ENCODE peak calls at places on chromosomes 3 and 15, in seven cellular contexts. F is GM20000, Z is NCI-H2029, O is NCI-H82, R is mucosa of descending colon, A is CD14-positive monocyte, P is NCI-H1417. S is an unnamed sample.
A peak's percentile ranks its signal among the peaks of the same experiment; 100 is the strongest.

GRCh38 chr3:150129181-150129580 is 158.5 kb upstream of the PFN2 start:
- DNase-seq in F (no peak), Z (no peak), O (no peak), R (no peak), A (no peak), P (no peak), S (no peak)

GRCh38 chr3:160977776-160978175 is 127.4 kb downstream of the B3GALNT1 start:
- DNase-seq in F (no peak), Z (no peak), O (no peak), R (no peak), A (no peak), P (no peak), S (no peak)

GRCh38 chr3:168123211-168124173 is 27.8 kb upstream of the GOLIM4 start:
- DNase-seq in F (no peak), Z (no peak), O (no peak), R (no peak), A (no peak), P (no peak), S (no peak)

GRCh38 chr15:31197497-31198414 is 96.2 kb upstream of the TRPM1 start:
- DNase-seq in F (peak; percentile 68), Z (no peak), O (peak; percentile 67), R (peak; percentile 65), A (no peak), P (no peak), S (no peak)

GRCh38 chr3:47588587-47588986 is 9.9 kb upstream of the CSPG5 start:
- DNase-seq in F (no peak), Z (no peak), O (no peak), R (no peak), A (no peak), P (no peak), S (no peak)

GRCh38 chr3:155179966-155180757 is 100.0 kb downstream of the MME start:
- DNase-seq in F (no peak), Z (no peak), O (no peak), R (no peak), A (no peak), P (no peak), S (no peak)

GRCh38 chr3:36991147-36991546 is 1.8 kb downstream of the EPM2AIP1 start:
- DNase-seq in F (no peak), Z (no peak), O (no peak), R (no peak), A (no peak), P (no peak), S (no peak)

GRCh38 chr3:63966871-63967270 is 54.7 kb upstream of the SCAANT1 start:
- DNase-seq in F (no peak), Z (no peak), O (no peak), R (no peak), A (no peak), P (no peak), S (no peak)

GRCh38 chr15:84832446-84833040 is 15.4 kb downstream of the ALPK3 start:
- DNase-seq in F (no peak), Z (peak; percentile 25), O (no peak), R (no peak), A (no peak), P (no peak), S (no peak)

GRCh38 chr3:184241447-184242296 is 7.1 kb downstream of the ALG3 start:
- DNase-seq in F (no peak), Z (peak; percentile 85), O (peak; percentile 62), R (peak; percentile 80), A (no peak), P (peak; percentile 55), S (peak; percentile 7)

GRCh38 chr3:29481969-29482767 is 201.3 kb downstream of the RBMS3 start:
- DNase-seq in F (no peak), Z (no peak), O (no peak), R (no peak), A (no peak), P (no peak), S (no peak)

GRCh38 chr3:153348457-153349137 is 186.6 kb downstream of the RAP2B start:
- DNase-seq in F (no peak), Z (no peak), O (no peak), R (no peak), A (no peak), P (no peak), S (no peak)

GRCh38 chr3:173529062-173529711 is 131.6 kb downstream of the NLGN1 start:
- DNase-seq in F (peak; percentile 4), Z (peak; percentile 79), O (peak; percentile 69), R (no peak), A (no peak), P (no peak), S (peak; percentile 18)

GRCh38 chr3:182238141-182238540 is 526.4 kb downstream of the SOX2 start:
- DNase-seq in F (no peak), Z (no peak), O (no peak), R (no peak), A (no peak), P (no peak), S (no peak)

GRCh38 chr3:123284399-123285010 is 82.8 kb downstream of the SEC22A start:
- DNase-seq in F (no peak), Z (no peak), O (no peak), R (no peak), A (no peak), P (no peak), S (no peak)

GRCh38 chr3:46098319-46098761 is 71.1 kb upstream of the XCR1 start:
- DNase-seq in F (peak; percentile 50), Z (no peak), O (no peak), R (no peak), A (peak; percentile 91), P (no peak), S (no peak)

GRCh38 chr15:87477759-87478687 is 778.5 kb downstream of the NTRK3 start:
- DNase-seq in F (no peak), Z (peak; percentile 55), O (peak; percentile 71), R (no peak), A (no peak), P (peak; percentile 74), S (no peak)

GRCh38 chr3:194107126-194107525 is 28.8 kb upstream of the HES1 start:
- DNase-seq in F (no peak), Z (no peak), O (no peak), R (no peak), A (no peak), P (no peak), S (no peak)

GRCh38 chr15:56295433-56295832 is 51.8 kb upstream of the RFX7 start:
- DNase-seq in F (no peak), Z (no peak), O (peak; percentile 15), R (no peak), A (no peak), P (no peak), S (no peak)

GRCh38 chr3:62604301-62604700 is 231.0 kb upstream of the FEZF2 start:
- DNase-seq in F (no peak), Z (no peak), O (no peak), R (no peak), A (no peak), P (no peak), S (no peak)